ENCODE peak calls at places on chromosomes 13 and 19, in nine cellular contexts. S is NCI-H2081; Y is activated naive CD8-positive, alpha-beta T cell treated with anti-CD3 and anti-CD28 coated beads, Interleukin-2, amount 50 U/mL, for 24 hours; R is dorsolateral prefrontal cortex; K is stimulated activated CD4-positive, alpha-beta T cell treated with anti-CD3 and anti-CD28 coated beads, Interleukin-4, amount 100 ng/mL, for 1 hour; Z is occipital lobe; X is thoracic aorta; E is activated T-cell treated with anti-CD3 and anti-CD28 coated beads, Interleukin-2, amount 50 U/mL, for 24 hours; V is T-helper 1 cell. I is an unnamed sample.

GRCh38 chr19:33702606-33703437 is 81.1 kb downstream of the CHST8 start:
- DNase-seq in S (no peak), Y (no peak), R (peak), K (no peak), Z (no peak), X (no peak), E (no peak), V (no peak), I (no peak)

GRCh38 chr13:100399455-100399854 is 189.1 kb downstream of the GGACT start:
- DNase-seq in S (peak), Y (no peak), R (no peak), K (no peak), Z (no peak), X (no peak), E (no peak), V (no peak), I (peak)

GRCh38 chr19:48715681-48716171 is 3.8 kb downstream of the MAMSTR start:
- DNase-seq in S (no peak), Y (no peak), R (no peak), K (no peak), Z (no peak), X (no peak), E (no peak), V (no peak), I (no peak)

GRCh38 chr19:57031156-57031555 is 88.6 kb upstream of the USP29 start:
- DNase-seq in S (no peak), Y (no peak), R (no peak), K (no peak), Z (no peak), X (no peak), E (no peak), V (no peak), I (no peak)

GRCh38 chr19:3471954-3472655 is 8.2 kb downstream of the SMIM24 start:
- DNase-seq in S (no peak), Y (peak), R (no peak), K (peak), Z (no peak), X (no peak), E (peak), V (no peak), I (no peak)

GRCh38 chr13:42651936-42652641 is 78.1 kb downstream of the TNFSF11 start:
- DNase-seq in S (no peak), Y (no peak), R (no peak), K (no peak), Z (no peak), X (no peak), E (no peak), V (no peak), I (no peak)

GRCh38 chr19:19305696-19306095 is 14.6 kb downstream of the SUGP1 start:
- DNase-seq in S (no peak), Y (no peak), R (peak), K (no peak), Z (peak), X (no peak), E (no peak), V (no peak), I (no peak)

GRCh38 chr19:39196860-39197562 is at the start of gene NCCRP1:
- DNase-seq in S (no peak), Y (peak), R (no peak), K (peak), Z (no peak), X (no peak), E (no peak), V (no peak), I (no peak)

GRCh38 chr19:33661336-33661735 is 39.6 kb downstream of the CHST8 start:
- DNase-seq in S (no peak), Y (no peak), R (no peak), K (no peak), Z (no peak), X (no peak), E (no peak), V (no peak), I (no peak)

GRCh38 chr19:57241181-57241580 is 749 bp downstream of the ZNF805 start:
- DNase-seq in S (no peak), Y (peak), R (no peak), K (no peak), Z (no peak), X (no peak), E (no peak), V (no peak), I (no peak)

GRCh38 chr19:52778811-52779210 is 7.8 kb downstream of the ZNF600 start:
- DNase-seq in S (no peak), Y (peak), R (no peak), K (peak), Z (no peak), X (no peak), E (peak), V (no peak), I (no peak)

GRCh38 chr19:10884273-10884672 is 12.9 kb downstream of the CARM1 start:
- DNase-seq in S (no peak), Y (no peak), R (no peak), K (no peak), Z (no peak), X (no peak), E (no peak), V (no peak), I (no peak)

GRCh38 chr13:41004875-41005693 is 14.0 kb downstream of the ELF1 start:
- DNase-seq in S (no peak), Y (no peak), R (no peak), K (no peak), Z (no peak), X (no peak), E (no peak), V (no peak), I (no peak)

GRCh38 chr19:20103091-20103501 is 25.3 kb downstream of the ZNF90 start:
- DNase-seq in S (no peak), Y (no peak), R (no peak), K (no peak), Z (no peak), X (no peak), E (no peak), V (no peak), I (no peak)

GRCh38 chr13:84686458-84686857 is 804.2 kb upstream of the SLITRK1 start:
- DNase-seq in S (no peak), Y (no peak), R (no peak), K (no peak), Z (no peak), X (no peak), E (no peak), V (no peak), I (no peak)

GRCh38 chr13:35475131-35475959 is 1.1 kb downstream of the MAB21L1 start:
- DNase-seq in S (no peak), Y (no peak), R (no peak), K (no peak), Z (no peak), X (no peak), E (no peak), V (no peak), I (no peak)

GRCh38 chr13:101700598-101700997 is 248.1 kb downstream of the ITGBL1 start:
- DNase-seq in S (no peak), Y (no peak), R (no peak), K (no peak), Z (no peak), X (no peak), E (no peak), V (no peak), I (no peak)

GRCh38 chr13:26561636-26562537 is 4.4 kb downstream of the WASF3 start:
- DNase-seq in S (no peak), Y (no peak), R (no peak), K (no peak), Z (no peak), X (no peak), E (no peak), V (no peak), I (no peak)

GRCh38 chr19:53057904-53058579 is 13.5 kb downstream of the ERVV-2 start:
- DNase-seq in S (no peak), Y (no peak), R (no peak), K (no peak), Z (no peak), X (no peak), E (no peak), V (no peak), I (no peak)

GRCh38 chr13:44648392-44649117 is 72.4 kb upstream of the TSC22D1 start:
- DNase-seq in S (no peak), Y (no peak), R (no peak), K (no peak), Z (no peak), X (no peak), E (no peak), V (no peak), I (no peak)

GRCh38 chr19:13803038-13803437 is 7.8 kb downstream of the ZSWIM4 start:
- DNase-seq in S (no peak), Y (no peak), R (no peak), K (no peak), Z (no peak), X (no peak), E (no peak), V (no peak), I (no peak)

GRCh38 chr13:110291286-110291685 is 15.7 kb downstream of the COL4A1 start:
- DNase-seq in S (no peak), Y (no peak), R (no peak), K (no peak), Z (no peak), X (no peak), E (no peak), V (no peak), I (no peak)

GRCh38 chr13:107370036-107370785 is 802.3 kb upstream of the ARGLU1 start:
- DNase-seq in S (no peak), Y (no peak), R (no peak), K (no peak), Z (no peak), X (no peak), E (no peak), V (no peak), I (no peak)

GRCh38 chr13:30744056-30744684 is 8.8 kb downstream of the ALOX5AP start:
- DNase-seq in S (no peak), Y (peak), R (no peak), K (peak), Z (no peak), X (no peak), E (peak), V (peak), I (no peak)

GRCh38 chr19:5889288-5889971 is 14.2 kb downstream of the NDUFA11 start:
- DNase-seq in S (no peak), Y (no peak), R (no peak), K (no peak), Z (no peak), X (no peak), E (no peak), V (no peak), I (no peak)

GRCh38 chr13:27792393-27793218 is at the start of gene GSX1:
- DNase-seq in S (no peak), Y (peak), R (peak), K (peak), Z (peak), X (no peak), E (peak), V (peak), I (no peak)

GRCh38 chr13:26658972-26659371 is 101.5 kb downstream of the WASF3 start:
- DNase-seq in S (no peak), Y (no peak), R (no peak), K (no peak), Z (no peak), X (no peak), E (no peak), V (no peak), I (no peak)

GRCh38 chr19:41321600-41322270 is 11.8 kb downstream of the CCDC97 start:
- DNase-seq in S (no peak), Y (no peak), R (no peak), K (no peak), Z (no peak), X (no peak), E (no peak), V (no peak), I (no peak)

GRCh38 chr13:113977976-113978375 is 4.1 kb upstream of the C13orf46 start:
- DNase-seq in S (no peak), Y (no peak), R (no peak), K (no peak), Z (no peak), X (no peak), E (no peak), V (no peak), I (no peak)

GRCh38 chr19:17762505-17763229 is 11.4 kb downstream of the FCHO1 start:
- DNase-seq in S (no peak), Y (no peak), R (peak), K (no peak), Z (no peak), X (no peak), E (no peak), V (no peak), I (no peak)

GRCh38 chr19:23095406-23095805 is 21.4 kb upstream of the ZNF730 start:
- DNase-seq in S (no peak), Y (no peak), R (no peak), K (no peak), Z (no peak), X (no peak), E (no peak), V (no peak), I (no peak)

GRCh38 chr13:83890358-83890757 is 8.1 kb upstream of the SLITRK1 start:
- DNase-seq in S (no peak), Y (no peak), R (no peak), K (no peak), Z (no peak), X (no peak), E (no peak), V (no peak), I (no peak)